ENCODE peak calls at places on chromosome 20, in eight cellular contexts. F, B, D, M, H, T, X and U are unnamed samples.

GRCh38 chr20:52410182-52410647 is 218.6 kb upstream of the ZFP64 start:
- DNase-seq in B (no peak), M (no peak), X (no peak), T (no peak), H (peak; percentile 30), D (no peak), F (peak; percentile 19), U (peak; percentile 13)

GRCh38 chr20:58753267-58753928 is 60.8 kb downstream of the NPEPL1 start:
- DNase-seq in M (no peak), F (no peak), B (no peak), D (no peak), H (no peak), T (no peak), X (peak; percentile 49), U (no peak)

GRCh38 chr20:62088258-62089127 is 22.8 kb upstream of the TAF4 start:
- DNase-seq in D (no peak), X (peak; percentile 39), T (peak; percentile 40), F (no peak), B (peak; percentile 29), H (no peak), M (no peak), U (no peak)

GRCh38 chr20:33773412-33774089 is 37.6 kb upstream of the CHMP4B start:
- DNase-seq in D (no peak), M (no peak), X (no peak), H (no peak), B (no peak), F (no peak), T (no peak), U (no peak)

GRCh38 chr20:52539891-52540290 is 348.3 kb upstream of the ZFP64 start:
- DNase-seq in D (no peak), X (no peak), M (no peak), B (no peak), T (no peak), F (no peak), H (no peak), U (no peak)

GRCh38 chr20:16518068-16518783 is 55.0 kb downstream of the KIF16B start:
- DNase-seq in X (peak; percentile 74), B (no peak), T (peak; percentile 51), F (no peak), H (no peak), M (no peak), D (no peak), U (peak; percentile 77)

GRCh38 chr20:25479638-25480037 is 72.2 kb downstream of the GINS1 start:
- DNase-seq in F (no peak), B (no peak), D (no peak), X (no peak), M (no peak), H (no peak), T (no peak), U (no peak)

GRCh38 chr20:38426006-38426405 is 9.1 kb downstream of the SNHG17 start:
- DNase-seq in H (peak; percentile 33), X (no peak), D (no peak), M (peak; percentile 22), T (no peak), F (no peak), B (peak; percentile 70), U (no peak)

GRCh38 chr20:8535403-8536003 is 403.4 kb downstream of the PLCB1 start:
- DNase-seq in M (no peak), B (no peak), F (no peak), D (no peak), T (no peak), X (no peak), H (no peak), U (no peak)

GRCh38 chr20:35146299-35146921 is 726 bp downstream of the EDEM2 start:
- DNase-seq in M (no peak), T (peak; percentile 17), D (no peak), F (no peak), H (no peak), X (peak; percentile 63), B (no peak), U (peak; percentile 43)

GRCh38 chr20:50584687-50585086 is 74.5 kb downstream of the PTPN1 start:
- DNase-seq in B (no peak), X (no peak), M (no peak), H (no peak), D (no peak), F (no peak), T (no peak), U (no peak)

GRCh38 chr20:38249536-38250310 is 10.8 kb downstream of the KIAA1755 start:
- DNase-seq in D (no peak), M (no peak), B (no peak), T (no peak), F (no peak), H (no peak), X (no peak), U (no peak)

GRCh38 chr20:36836591-36837329 is 39.2 kb upstream of the TLDC2 start:
- DNase-seq in T (no peak), M (peak; percentile 55), B (no peak), X (peak; percentile 88), D (no peak), F (no peak), H (peak; percentile 15), U (peak; percentile 86)

GRCh38 chr20:46657137-46657536 is 5.9 kb upstream of the SLC13A3 start:
- DNase-seq in X (no peak), F (no peak), H (no peak), M (no peak), T (no peak), B (no peak), D (no peak), U (no peak)